ENCODE peak calls at places on chromosomes 5 and 9, in six cellular contexts. H, N, P, E, I and D are unnamed samples.

GRCh38 chr5:149345147-149345891 is at the start of gene GRPEL2:
- DNase-seq in P (peak; percentile 76), I (peak; percentile 98), N (peak; percentile 99), H (peak; percentile 79), E (peak; percentile 96), D (peak; percentile 97)

GRCh38 chr9:83304686-83305085 is 233.5 kb downstream of the FRMD3 start:
- DNase-seq in E (peak; percentile 25), I (peak; percentile 93), P (no peak), H (no peak), N (peak; percentile 61), D (peak; percentile 96)

GRCh38 chr9:112377087-112377486 is 2.8 kb upstream of the HSDL2 start:
- DNase-seq in E (peak; percentile 1), I (no peak), N (no peak), P (no peak), H (no peak), D (no peak)

GRCh38 chr5:84014966-84015365 is 294.3 kb upstream of the HAPLN1 start:
- DNase-seq in P (no peak), N (no peak), E (no peak), H (no peak), I (no peak), D (no peak)

GRCh38 chr5:140135127-140135526 is 9.4 kb downstream of the IGIP start:
- DNase-seq in I (no peak), E (no peak), H (no peak), P (no peak), N (no peak), D (no peak)

GRCh38 chr5:170611446-170612088 is 107.7 kb downstream of the KCNIP1 start:
- DNase-seq in N (peak; percentile 52), P (no peak), H (no peak), I (peak; percentile 51), E (no peak), D (no peak)

GRCh38 chr9:81224166-81224858 is 465.0 kb downstream of the TLE1 start:
- DNase-seq in H (no peak), P (no peak), E (no peak), I (no peak), N (no peak), D (no peak)

GRCh38 chr5:142883025-142883424 is 112.8 kb downstream of the ARHGAP26 start:
- DNase-seq in P (no peak), H (no peak), E (peak; percentile 74), N (no peak), I (peak; percentile 36), D (no peak)